ENCODE peak calls at places on chromosomes 6 and 20, in nine cellular contexts. S is K562, L is stomach, I is SK-N-SH, E is upper lobe of left lung, Z is A549, O is ovary, R is tibial nerve, J is H1. B is an unnamed sample.

GRCh38 chr6:143726015-143726647 is 48.4 kb downstream of the PHACTR2 start:
- DNase-seq in S (no peak), L (no peak), I (no peak), E (no peak), Z (no peak), O (no peak), R (no peak), J (no peak), B (no peak)

GRCh38 chr20:46206025-46206424 is 87.9 kb downstream of the CD40 start:
- DNase-seq in S (peak), L (peak), I (no peak), E (peak), Z (peak), O (peak), R (no peak), J (no peak), B (peak)

GRCh38 chr6:13923527-13924145 is 1.1 kb upstream of the RNF182 start:
- DNase-seq in S (peak), L (no peak), I (no peak), E (no peak), Z (peak), O (no peak), R (no peak), J (no peak), B (no peak)

GRCh38 chr6:118735320-118735719 is 83.9 kb upstream of the CEP85L start:
- DNase-seq in S (peak), L (no peak), I (peak), E (no peak), Z (no peak), O (no peak), R (no peak), J (no peak), B (no peak)

GRCh38 chr20:37007898-37008649 is 56.6 kb upstream of the SAMHD1 start:
- DNase-seq in S (peak), L (no peak), I (peak), E (no peak), Z (no peak), O (no peak), R (no peak), J (no peak), B (no peak)

GRCh38 chr6:71349976-71350615 is 61.5 kb downstream of the OGFRL1 start:
- DNase-seq in S (no peak), L (no peak), I (no peak), E (no peak), Z (no peak), O (peak), R (no peak), J (no peak), B (no peak)

GRCh38 chr20:22293886-22294285 is 290.5 kb downstream of the FOXA2 start:
- DNase-seq in S (no peak), L (no peak), I (no peak), E (no peak), Z (no peak), O (no peak), R (no peak), J (no peak), B (no peak)

GRCh38 chr6:112501705-112502104 is 154.6 kb downstream of the RFPL4B start:
- DNase-seq in S (no peak), L (no peak), I (peak), E (no peak), Z (no peak), O (peak), R (no peak), J (no peak), B (no peak)

GRCh38 chr6:13848553-13849150 is 34.3 kb upstream of the MCUR1 start:
- DNase-seq in S (no peak), L (no peak), I (no peak), E (no peak), Z (no peak), O (no peak), R (no peak), J (no peak), B (no peak)

GRCh38 chr20:36167826-36168634 is 13.5 kb downstream of the EPB41L1 start:
- DNase-seq in S (peak), L (no peak), I (no peak), E (peak), Z (peak), O (no peak), R (no peak), J (no peak), B (no peak)

DNA sequence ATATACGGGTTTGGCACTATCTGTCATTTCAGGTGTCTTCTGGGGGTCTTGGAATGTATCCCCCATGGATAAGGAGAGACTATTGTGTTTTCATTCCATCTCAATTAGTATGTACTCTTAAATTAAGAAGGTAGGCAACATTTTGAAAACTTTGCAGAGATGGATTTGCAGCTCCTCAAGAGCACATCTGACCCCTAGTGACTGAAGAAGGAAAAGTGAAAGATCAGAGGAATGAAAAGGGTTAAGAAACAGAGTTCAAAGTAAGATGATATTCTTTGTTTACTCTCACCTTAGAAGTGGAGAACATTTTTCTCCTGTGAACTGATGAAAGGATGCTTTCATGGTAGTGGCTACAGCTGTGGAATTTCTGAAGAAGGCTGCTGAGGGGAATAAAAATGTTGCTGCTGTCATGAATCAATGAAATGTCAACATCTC is 41.5 kb downstream of the SH3BGRL2 start:
- DNase-seq in S (peak), L (no peak), I (peak), E (no peak), Z (peak), O (no peak), R (no peak), J (no peak), B (no peak)
- TF ChIP-seq CTCF in S (peak), L (no peak), I (peak), E (peak), Z (peak), O (no peak), R (no peak), J (peak), B (peak)

GRCh38 chr20:35007413-35007812 is 51.7 kb downstream of the MYH7B start:
- DNase-seq in S (no peak), L (no peak), I (no peak), E (no peak), Z (no peak), O (peak), R (peak), J (no peak), B (peak)
- TF ChIP-seq EP300 in S (no peak), L (no peak), I (no peak), E (no peak), Z (no peak), O (no peak), R (no peak), J (no peak), B (no peak)

DNA sequence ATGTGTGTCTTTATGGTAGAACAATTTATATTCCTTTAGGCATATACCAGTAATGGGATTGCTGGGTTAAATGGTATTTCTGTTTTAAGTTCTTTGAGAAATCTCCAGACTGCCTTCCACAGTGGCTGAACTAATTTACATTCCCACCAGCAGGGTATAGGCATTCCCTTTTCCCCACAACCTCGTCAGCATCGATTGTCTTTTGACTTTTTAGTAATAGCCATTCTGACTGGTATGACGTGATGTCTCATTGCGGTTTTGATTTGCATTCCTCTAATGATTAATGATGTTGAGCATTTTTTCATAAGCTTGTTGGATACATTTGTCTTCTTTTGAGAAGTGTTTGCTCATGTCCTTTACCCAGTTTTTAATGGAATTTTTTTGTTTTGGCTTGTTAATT is 5.3 kb upstream of the TASP1 start:
- DNase-seq in S (no peak), L (no peak), I (no peak), E (no peak), Z (no peak), O (no peak), R (no peak), J (no peak), B (no peak)
- TF ChIP-seq CTCF in S (no peak), L (no peak), I (peak), E (no peak), Z (no peak), O (no peak), R (no peak), J (no peak), B (no peak)

DNA sequence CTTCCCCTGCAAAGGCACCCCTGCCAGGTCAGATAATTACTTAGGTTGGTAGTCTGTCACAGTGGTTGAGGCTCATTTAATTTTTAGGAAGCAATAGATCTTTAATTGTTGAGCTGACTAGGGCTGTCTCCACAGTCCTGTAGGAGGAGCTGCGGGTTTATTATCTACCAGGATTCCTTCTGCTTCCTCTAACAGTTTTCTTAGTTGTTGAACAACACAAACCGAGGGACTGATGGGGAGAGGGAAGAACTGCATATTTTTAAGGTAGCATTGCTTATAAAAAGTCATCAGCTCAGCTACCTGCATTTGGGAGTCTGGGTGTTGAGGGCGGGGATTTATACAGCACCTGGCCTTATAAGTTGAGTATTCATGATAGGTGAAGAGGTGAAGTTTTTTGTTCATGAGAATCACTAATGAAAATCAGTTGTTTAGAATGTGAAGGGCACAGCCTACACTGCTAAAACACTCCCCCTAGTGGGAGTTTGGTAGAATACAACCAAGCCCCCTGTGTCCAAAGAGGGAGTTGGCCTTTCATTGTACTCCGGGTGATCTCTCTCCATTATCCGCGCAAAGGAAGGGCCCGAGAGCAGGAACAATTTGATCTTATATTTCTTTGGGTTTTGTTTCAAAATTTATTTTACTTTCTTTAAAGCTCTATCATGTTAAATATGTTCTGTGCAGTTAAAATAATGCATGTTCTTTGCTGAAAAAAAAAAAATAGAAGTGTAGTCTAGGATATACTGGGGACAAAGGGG is 69.6 kb downstream of the SSR1 start:
- DNase-seq in S (peak), L (no peak), I (peak), E (no peak), Z (peak), O (peak), R (no peak), J (no peak), B (peak)
- TF ChIP-seq EP300 in S (no peak), L (no peak), I (no peak), E (no peak), Z (no peak), O (no peak), R (peak), J (no peak), B (no peak)

GRCh38 chr6:162854734-162855191 is 127.0 kb downstream of the PACRG start:
- DNase-seq in S (no peak), L (no peak), I (no peak), E (no peak), Z (no peak), O (no peak), R (no peak), J (no peak), B (no peak)

GRCh38 chr6:162852810-162853577 is 125.2 kb downstream of the PACRG start:
- DNase-seq in S (no peak), L (no peak), I (no peak), E (no peak), Z (no peak), O (no peak), R (no peak), J (no peak), B (no peak)

GRCh38 chr6:162857321-162857720 is 129.5 kb downstream of the PACRG start:
- DNase-seq in S (no peak), L (no peak), I (no peak), E (no peak), Z (no peak), O (no peak), R (no peak), J (no peak), B (no peak)

GRCh38 chr6:162854228-162854627 is 126.5 kb downstream of the PACRG start:
- DNase-seq in S (no peak), L (no peak), I (no peak), E (no peak), Z (no peak), O (no peak), R (no peak), J (no peak), B (no peak)

DNA sequence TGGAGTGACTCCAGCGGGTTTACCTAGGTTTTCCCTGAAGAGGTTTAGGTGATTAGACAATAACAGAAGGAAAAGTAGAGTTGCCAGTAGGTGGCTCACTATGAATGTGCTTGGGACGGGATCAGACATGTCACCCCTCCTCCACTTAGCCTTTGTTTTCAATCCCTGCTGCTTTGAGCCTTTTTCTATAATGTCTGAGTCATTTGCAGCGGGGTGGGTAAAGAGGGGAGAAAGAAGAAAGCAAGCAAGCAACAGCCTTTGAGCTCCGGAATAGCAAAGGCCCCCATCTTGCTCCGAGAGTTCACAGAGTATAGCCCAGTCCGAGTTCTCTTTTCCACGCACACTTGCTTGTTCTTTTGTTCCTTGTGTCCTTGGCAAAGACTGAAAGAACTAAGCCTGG is 129.1 kb downstream of the PACRG start:
- DNase-seq in S (peak), L (no peak), I (peak), E (no peak), Z (peak), O (no peak), R (no peak), J (peak), B (peak)
- TF ChIP-seq CTCF in S (peak), L (peak), I (peak), E (peak), Z (peak), O (no peak), R (peak), J (peak), B (peak)

DNA sequence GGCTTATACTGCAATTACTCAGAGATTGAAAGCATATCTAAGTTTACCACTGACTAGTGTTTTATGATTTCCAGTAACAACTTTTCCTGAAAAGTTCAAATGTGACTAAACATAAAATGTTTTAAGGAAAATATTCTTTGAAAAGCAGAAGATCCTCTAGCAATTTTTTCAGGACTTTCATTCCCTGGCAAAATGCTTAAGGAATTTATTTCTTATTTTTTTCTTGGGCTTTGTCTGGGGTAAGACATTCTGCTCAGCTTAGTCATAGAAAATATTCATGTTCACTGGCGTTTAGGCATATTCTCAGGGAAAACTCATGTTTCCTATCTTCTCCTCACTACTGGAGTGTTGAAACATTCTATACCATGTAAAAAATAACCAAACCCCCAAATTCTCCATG is 235.3 kb upstream of the CEP162 start:
- DNase-seq in S (no peak), L (no peak), I (no peak), E (no peak), Z (no peak), O (no peak), R (no peak), J (no peak), B (no peak)
- TF ChIP-seq EP300 in S (no peak), L (no peak), I (no peak), E (no peak), Z (no peak), O (no peak), R (no peak), J (no peak), B (no peak)

B was measured in transverse colon.